ENCODE peak calls at places on chromosome 21, in nine cellular contexts. I, H, P, J, Q, O, K, S and V are unnamed samples.
A peak's percentile ranks its signal among the peaks of the same experiment; 100 is the strongest.

GRCh38 chr21:16037386-16037785 is 307.6 kb downstream of the USP25 start:
- DNase-seq in I (no peak), H (no peak), P (no peak), J (no peak), Q (no peak), O (no peak), K (no peak), S (no peak), V (no peak)

GRCh38 chr21:45935628-45936027 is 45.9 kb upstream of the COL6A1 start:
- DNase-seq in I (no peak), H (peak; percentile 15), P (no peak), J (peak; percentile 37), Q (no peak), O (no peak), K (no peak), S (no peak), V (peak; percentile 19)

GRCh38 chr21:18840239-18840638 is 436.7 kb upstream of the TMPRSS15 start:
- DNase-seq in I (no peak), H (no peak), P (no peak), J (peak; percentile 76), Q (no peak), O (no peak), K (no peak), S (no peak), V (no peak)

GRCh38 chr21:41752231-41752681 is 14.6 kb downstream of the RIPK4 start:
- DNase-seq in I (peak; percentile 91), H (no peak), P (no peak), J (no peak), Q (no peak), O (peak; percentile 63), K (no peak), S (no peak), V (no peak)

GRCh38 chr21:34330055-34330454 is 33.8 kb upstream of the KCNE2 start:
- DNase-seq in I (no peak), H (no peak), P (no peak), J (peak; percentile 43), Q (no peak), O (no peak), K (no peak), S (no peak), V (no peak)

GRCh38 chr21:36727886-36728285 is 29.0 kb downstream of the SIM2 start:
- DNase-seq in I (no peak), H (no peak), P (no peak), J (peak; percentile 75), Q (no peak), O (no peak), K (no peak), S (no peak), V (no peak)

GRCh38 chr21:40852563-40852962 is 5.6 kb upstream of the DSCAM start:
- DNase-seq in I (no peak), H (no peak), P (no peak), J (peak; percentile 20), Q (no peak), O (no peak), K (no peak), S (no peak), V (no peak)

GRCh38 chr21:14923468-14923867 is 141.3 kb downstream of the NRIP1 start:
- DNase-seq in I (peak; percentile 40), H (no peak), P (no peak), J (no peak), Q (no peak), O (no peak), K (no peak), S (no peak), V (no peak)